ENCODE peak calls at places on chromosomes 2 and 18, in four cellular contexts. X, V, U and K are unnamed samples.

GRCh38 chr2:213751446-213751845 is 467.2 kb downstream of the SPAG16 start:
- DNase-seq in X (no peak), V (no peak), U (no peak), K (no peak)

GRCh38 chr2:176612736-176613135 is 343.5 kb downstream of the MTX2 start:
- DNase-seq in X (no peak), V (no peak), U (no peak), K (no peak)

GRCh38 chr2:182622231-182622630 is 93.8 kb upstream of the DNAJC10 start:
- DNase-seq in X (no peak), V (no peak), U (no peak), K (no peak)

GRCh38 chr18:10487161-10487560 is 32.7 kb downstream of the APCDD1 start:
- DNase-seq in X (no peak), V (no peak), U (no peak), K (no peak)

GRCh38 chr2:48287971-48288370 is 242.0 kb upstream of the STON1 start:
- DNase-seq in X (no peak), V (no peak), U (no peak), K (no peak)

GRCh38 chr18:34357944-34358580 is 133.3 kb upstream of the NOL4 start:
- DNase-seq in X (no peak), V (no peak), U (no peak), K (no peak)

GRCh38 chr2:205680067-205680466 is 2.2 kb upstream of the NRP2 start:
- DNase-seq in X (peak; percentile 5), V (peak; percentile 96), U (no peak), K (peak; percentile 75)

GRCh38 chr2:109238580-109238979 is 109.6 kb downstream of the SH3RF3 start:
- DNase-seq in X (no peak), V (no peak), U (peak; percentile 93), K (peak; percentile 83)

GRCh38 chr2:230416061-230416721 is at the start of gene SP100:
- DNase-seq in X (peak; percentile 62), V (peak; percentile 69), U (peak; percentile 93), K (peak; percentile 76)

GRCh38 chr18:14577971-14578370 is 34.6 kb upstream of the POTEC start:
- DNase-seq in X (no peak), V (no peak), U (no peak), K (no peak)

GRCh38 chr2:237524631-237525030 is 37.6 kb downstream of the MLPH start:
- DNase-seq in X (no peak), V (no peak), U (no peak), K (no peak)

GRCh38 chr2:110770696-110771425 is 38.5 kb downstream of the ACOXL start:
- DNase-seq in X (no peak), V (peak; percentile 6), U (no peak), K (no peak)